ENCODE peak calls at places on chromosomes 6 and 20, in six cellular contexts. Z is A549, Y is GM12878, R is HepG2, O is endothelial cell of umbilical vein, E is H1. B is an unnamed sample.

GRCh38 chr6:25706314-25707014 is 48.1 kb upstream of the SLC17A4 start:
- DNase-seq in Z (no peak), Y (no peak), R (peak; percentile 35), O (no peak), E (no peak), B (peak; percentile 12)

GRCh38 chr6:43702522-43703440 is 15.2 kb upstream of the MRPS18A start:
- DNase-seq in Z (peak; percentile 84), Y (no peak), R (peak; percentile 93), O (peak; percentile 91), E (peak; percentile 90), B (peak; percentile 60)

GRCh38 chr20:7272512-7272911 is 505.0 kb downstream of the BMP2 start:
- DNase-seq in Z (no peak), Y (no peak), R (no peak), O (peak; percentile 15), E (no peak), B (peak; percentile 20)

GRCh38 chr20:19806806-19807691 is 49.0 kb downstream of the RIN2 start:
- DNase-seq in Z (no peak), Y (no peak), R (no peak), O (peak; percentile 79), E (no peak), B (no peak)

GRCh38 chr20:62120990-62121775 is 1.1 kb upstream of the LSM14B start:
- DNase-seq in Z (peak; percentile 56), Y (no peak), R (no peak), O (no peak), E (no peak), B (no peak)

GRCh38 chr6:146697921-146698320 is 99.1 kb downstream of the ADGB start:
- DNase-seq in Z (no peak), Y (no peak), R (no peak), O (no peak), E (no peak), B (no peak)

GRCh38 chr6:135576055-135576454 is 78.5 kb upstream of the AHI1 start:
- DNase-seq in Z (no peak), Y (no peak), R (no peak), O (no peak), E (no peak), B (no peak)

GRCh38 chr6:56268266-56268665 is 20.9 kb upstream of the COL21A1 start:
- DNase-seq in Z (no peak), Y (no peak), R (no peak), O (no peak), E (no peak), B (no peak)

GRCh38 chr6:123053602-123054225 is 57.7 kb downstream of the CLVS2 start:
- DNase-seq in Z (no peak), Y (no peak), R (no peak), O (no peak), E (no peak), B (no peak)

GRCh38 chr6:2630891-2631458 is 119.7 kb downstream of the MYLK4 start:
- DNase-seq in Z (no peak), Y (no peak), R (no peak), O (peak; percentile 32), E (no peak), B (no peak)

GRCh38 chr6:166001359-166001758 is 166.3 kb downstream of the TBXT start:
- DNase-seq in Z (no peak), Y (no peak), R (no peak), O (no peak), E (no peak), B (no peak)

GRCh38 chr6:156832166-156832743 is 55.1 kb downstream of the ARID1B start:
- DNase-seq in Z (peak; percentile 9), Y (no peak), R (no peak), O (peak; percentile 46), E (no peak), B (peak; percentile 32)

GRCh38 chr6:166534658-166535406 is 51.6 kb downstream of the RAMACL start:
- DNase-seq in Z (no peak), Y (no peak), R (no peak), O (no peak), E (no peak), B (no peak)

GRCh38 chr6:39083111-39083702 is 31.8 kb downstream of the SAYSD1 start:
- DNase-seq in Z (no peak), Y (no peak), R (no peak), O (no peak), E (no peak), B (no peak)

GRCh38 chr20:7702141-7702540 is 238.1 kb downstream of the HAO1 start:
- DNase-seq in Z (no peak), Y (no peak), R (no peak), O (no peak), E (no peak), B (no peak)

GRCh38 chr6:21323577-21323976 is 270.0 kb upstream of the SOX4 start:
- DNase-seq in Z (no peak), Y (no peak), R (no peak), O (no peak), E (no peak), B (no peak)

GRCh38 chr20:5668529-5668868 is 81.7 kb upstream of the SHLD1 start:
- DNase-seq in Z (no peak), Y (no peak), R (no peak), O (no peak), E (no peak), B (no peak)

GRCh38 chr20:4607287-4607713 is 114.4 kb upstream of the PRND start:
- DNase-seq in Z (peak; percentile 84), Y (peak; percentile 37), R (peak; percentile 78), O (peak; percentile 66), E (peak; percentile 69), B (peak; percentile 81)

GRCh38 chr6:168104636-168105035 is 25.6 kb upstream of the FRMD1 start:
- DNase-seq in Z (no peak), Y (no peak), R (no peak), O (no peak), E (no peak), B (no peak)

GRCh38 chr20:31605902-31606677 is 1.0 kb downstream of the ID1 start:
- DNase-seq in Z (no peak), Y (no peak), R (peak; percentile 47), O (peak; percentile 36), E (no peak), B (peak; percentile 36)

GRCh38 chr6:96611342-96611964 is 48.5 kb downstream of the FHL5 start:
- DNase-seq in Z (no peak), Y (no peak), R (no peak), O (no peak), E (no peak), B (no peak)

DNA sequence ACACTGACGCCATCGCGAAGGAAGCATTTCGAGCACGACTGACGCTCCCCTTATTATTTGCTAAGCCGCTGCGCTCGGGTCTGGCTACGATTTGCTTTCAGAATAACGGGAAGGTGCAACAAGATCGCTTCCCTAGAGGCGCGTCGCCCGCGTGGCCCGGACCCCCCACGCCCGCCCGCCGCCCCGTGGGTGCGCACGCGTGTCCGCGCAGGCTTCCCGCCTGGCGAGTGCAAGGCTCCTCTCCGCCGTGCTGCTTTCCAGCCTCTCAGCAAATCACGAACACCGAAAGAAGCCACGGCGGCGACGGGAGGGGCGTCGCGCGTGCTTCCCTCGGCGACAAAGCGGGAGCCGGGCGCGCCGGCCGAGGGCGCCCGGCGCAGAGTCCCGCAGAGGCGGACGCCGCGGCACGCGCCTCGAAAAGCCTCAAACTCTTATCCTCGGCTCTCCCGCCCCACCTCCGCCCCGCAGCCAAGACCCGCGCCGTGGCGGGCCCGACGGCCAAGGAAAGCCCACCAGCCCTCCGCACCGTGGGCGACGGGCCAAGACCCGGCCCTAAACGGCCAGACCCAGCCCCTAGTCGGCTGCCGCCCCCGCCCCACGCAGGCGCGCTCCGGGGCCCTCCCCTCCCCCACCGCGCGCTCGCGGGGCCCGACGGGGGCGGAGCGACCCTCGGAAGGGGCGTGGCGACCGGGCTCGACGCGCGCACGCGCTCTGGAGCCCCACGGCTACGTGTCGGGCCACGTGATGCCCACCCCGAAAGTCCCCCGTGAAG is 987 bp upstream of the QKI start:
- DNase-seq in Z (peak; percentile 75), Y (no peak), R (peak; percentile 88), O (peak; percentile 93), E (peak; percentile 93), B (peak; percentile 89)
- TF ChIP-seq POLR2A in Z (peak; percentile 46), Y (peak; percentile 83), R (peak; percentile 89), O (peak; percentile 1), E (no peak), B (peak; percentile 80)

GRCh38 chr6:10400330-10400729 is 14.5 kb downstream of the TFAP2A start:
- DNase-seq in Z (no peak), Y (no peak), R (no peak), O (no peak), E (no peak), B (no peak)
- TF ChIP-seq MAX in Z (no peak), Y (no peak), R (no peak), O (no peak), E (no peak), B (no peak)

GRCh38 chr6:42095776-42096541 is 45.6 kb downstream of the TAF8 start:
- DNase-seq in Z (no peak), Y (no peak), R (peak; percentile 74), O (no peak), E (peak; percentile 64), B (no peak)
- TF ChIP-seq CTCF in Z (no peak), Y (no peak), R (peak; percentile 75), O (no peak), E (peak; percentile 48), B (peak; percentile 15)

GRCh38 chr20:41692479-41693135 is 74.4 kb upstream of the CHD6 start:
- DNase-seq in Z (peak; percentile 19), Y (peak; percentile 43), R (peak; percentile 62), O (peak; percentile 67), E (peak; percentile 83), B (peak; percentile 94)
- TF ChIP-seq POLR2A in Z (no peak), Y (peak; percentile 73), R (peak; percentile 11), O (no peak), E (peak; percentile 42), B (peak; percentile 32)

DNA sequence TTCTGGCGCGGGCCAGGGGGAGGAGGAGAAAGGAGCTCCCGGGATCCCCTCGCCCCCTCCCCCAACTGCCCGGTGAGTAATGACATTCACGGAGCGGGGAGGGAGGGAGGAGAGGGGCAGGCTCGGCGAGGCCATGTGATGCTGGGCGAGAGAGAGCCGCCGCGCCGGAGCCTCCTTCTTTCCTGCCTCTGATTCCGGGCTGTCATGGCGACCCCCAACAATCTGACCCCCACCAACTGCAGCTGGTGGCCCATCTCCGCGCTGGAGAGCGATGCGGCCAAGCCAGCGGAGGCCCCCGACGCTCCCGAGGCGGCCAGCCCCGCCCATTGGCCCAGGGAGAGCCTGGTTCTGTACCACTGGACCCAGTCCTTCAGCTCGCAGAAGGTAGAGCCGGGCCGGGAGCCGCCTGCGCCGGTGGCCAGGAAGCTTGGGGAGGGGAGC is at the start of gene GDAP1L1:
- DNase-seq in Z (no peak), Y (no peak), R (no peak), O (no peak), E (peak; percentile 80), B (no peak)
- TF ChIP-seq MAX in Z (no peak), Y (no peak), R (no peak), O (no peak), E (peak; percentile 80), B (no peak)

DNA sequence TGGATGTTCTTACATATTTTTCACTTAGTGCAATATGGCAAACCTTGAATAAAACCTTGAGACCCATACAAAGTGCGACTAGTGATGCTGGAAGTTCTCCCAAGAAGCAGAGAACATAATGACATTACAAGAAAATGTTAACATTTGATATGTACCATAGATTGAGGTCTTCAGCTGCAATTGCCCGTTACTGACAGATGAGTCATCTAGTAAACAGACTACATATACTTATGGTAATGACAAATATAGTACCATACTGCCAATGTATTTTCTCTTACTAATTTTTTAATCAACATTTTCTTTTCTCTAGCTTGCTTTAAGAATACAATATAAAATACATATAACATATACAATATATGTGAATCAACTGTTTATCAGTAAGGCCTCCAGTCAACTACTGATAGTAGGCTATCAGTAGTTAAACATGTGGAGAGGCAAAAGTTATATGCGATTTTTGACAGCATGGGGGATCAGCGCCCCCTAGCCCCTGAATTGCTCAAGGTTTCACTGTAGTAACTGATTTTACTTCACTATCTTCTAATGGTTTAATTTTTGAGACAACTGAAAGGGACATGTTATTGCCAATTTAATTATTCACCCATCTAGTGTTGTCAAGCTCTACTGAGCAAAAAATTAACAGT is 166.7 kb upstream of the ADGRB3 start:
- DNase-seq in Z (no peak), Y (no peak), R (no peak), O (no peak), E (peak; percentile 55), B (peak; percentile 38)
- TF ChIP-seq CTCF in Z (no peak), Y (no peak), R (peak; percentile 41), O (no peak), E (peak; percentile 30), B (peak; percentile 59)

B was measured in NB4.